ENCODE peak calls at places on chromosomes 2 and 18, in ten cellular contexts. One of them, this sample, is unnamed.

GRCh38 chr2:132651115-132652099 is 18.6 kb downstream of the LYPD1 start:
- DNase-seq in breast epithelium: no peak
- DNase-seq in neuronal stem cell: no peak
- DNase-seq in adrenal gland: no peak
- DNase-seq in mesendoderm: peak; percentile 65
- DNase-seq in ascending aorta: no peak
- DNase-seq in osteoblast: peak; percentile 92
- DNase-seq in Peyer's patch: no peak
- DNase-seq in right lobe of liver: no peak
- DNase-seq in GM23338: peak; percentile 64
- DNase-seq in this sample: no peak

GRCh38 chr2:188114014-188114413 is 177.7 kb upstream of the GULP1 start:
- DNase-seq in breast epithelium: no peak
- DNase-seq in mesendoderm: peak; percentile 67
- DNase-seq in right lobe of liver: no peak
- DNase-seq in adrenal gland: no peak
- DNase-seq in GM23338: no peak
- DNase-seq in neuronal stem cell: no peak
- DNase-seq in ascending aorta: no peak
- DNase-seq in osteoblast: no peak
- DNase-seq in Peyer's patch: no peak
- DNase-seq in this sample: no peak

GRCh38 chr18:47932603-47933002 is 2.1 kb upstream of the SMAD2 start:
- DNase-seq in breast epithelium: no peak
- DNase-seq in osteoblast: no peak
- DNase-seq in ascending aorta: no peak
- DNase-seq in GM23338: peak; percentile 43
- DNase-seq in mesendoderm: peak; percentile 73
- DNase-seq in neuronal stem cell: no peak
- DNase-seq in Peyer's patch: no peak
- DNase-seq in adrenal gland: peak; percentile 24
- DNase-seq in right lobe of liver: no peak
- DNase-seq in this sample: no peak

GRCh38 chr18:35938158-35938557 is 34.3 kb upstream of the RMP24 start:
- DNase-seq in adrenal gland: no peak
- DNase-seq in Peyer's patch: no peak
- DNase-seq in breast epithelium: no peak
- DNase-seq in GM23338: no peak
- DNase-seq in mesendoderm: no peak
- DNase-seq in ascending aorta: no peak
- DNase-seq in osteoblast: no peak
- DNase-seq in neuronal stem cell: no peak
- DNase-seq in right lobe of liver: no peak
- DNase-seq in this sample: no peak

GRCh38 chr18:59470627-59471121 is 111.6 kb upstream of the LMAN1 start:
- DNase-seq in ascending aorta: no peak
- DNase-seq in neuronal stem cell: no peak
- DNase-seq in osteoblast: no peak
- DNase-seq in right lobe of liver: no peak
- DNase-seq in Peyer's patch: no peak
- DNase-seq in mesendoderm: no peak
- DNase-seq in breast epithelium: no peak
- DNase-seq in adrenal gland: peak; percentile 37
- DNase-seq in GM23338: no peak
- DNase-seq in this sample: no peak

GRCh38 chr2:226705133-226705886 is 94.3 kb downstream of the IRS1 start:
- DNase-seq in breast epithelium: no peak
- DNase-seq in adrenal gland: no peak
- DNase-seq in Peyer's patch: no peak
- DNase-seq in osteoblast: no peak
- DNase-seq in right lobe of liver: no peak
- DNase-seq in GM23338: no peak
- DNase-seq in mesendoderm: no peak
- DNase-seq in ascending aorta: no peak
- DNase-seq in neuronal stem cell: no peak
- DNase-seq in this sample: no peak

GRCh38 chr2:3625186-3625585 is 30.3 kb downstream of the COLEC11 start:
- DNase-seq in neuronal stem cell: no peak
- DNase-seq in Peyer's patch: peak; percentile 23
- DNase-seq in mesendoderm: no peak
- DNase-seq in adrenal gland: no peak
- DNase-seq in ascending aorta: no peak
- DNase-seq in osteoblast: peak; percentile 53
- DNase-seq in GM23338: no peak
- DNase-seq in breast epithelium: peak; percentile 10
- DNase-seq in right lobe of liver: no peak
- DNase-seq in this sample: no peak

GRCh38 chr2:181570059-181570458 is 86.8 kb downstream of the CERKL start:
- DNase-seq in mesendoderm: no peak
- DNase-seq in adrenal gland: no peak
- DNase-seq in GM23338: no peak
- DNase-seq in right lobe of liver: no peak
- DNase-seq in ascending aorta: no peak
- DNase-seq in Peyer's patch: no peak
- DNase-seq in neuronal stem cell: no peak
- DNase-seq in breast epithelium: no peak
- DNase-seq in osteoblast: no peak
- DNase-seq in this sample: no peak

GRCh38 chr2:143742631-143743030 is 613.4 kb downstream of the ARHGAP15 start:
- DNase-seq in mesendoderm: no peak
- DNase-seq in ascending aorta: no peak
- DNase-seq in breast epithelium: no peak
- DNase-seq in GM23338: no peak
- DNase-seq in adrenal gland: no peak
- DNase-seq in osteoblast: no peak
- DNase-seq in right lobe of liver: no peak
- DNase-seq in neuronal stem cell: no peak
- DNase-seq in Peyer's patch: no peak
- DNase-seq in this sample: no peak

GRCh38 chr2:18922276-18922675 is 332.9 kb upstream of the NT5C1B start:
- DNase-seq in ascending aorta: no peak
- DNase-seq in breast epithelium: no peak
- DNase-seq in mesendoderm: peak; percentile 22
- DNase-seq in adrenal gland: no peak
- DNase-seq in neuronal stem cell: no peak
- DNase-seq in osteoblast: no peak
- DNase-seq in GM23338: no peak
- DNase-seq in Peyer's patch: no peak
- DNase-seq in right lobe of liver: no peak
- DNase-seq in this sample: no peak

GRCh38 chr18:57352271-57352701 is at the start of gene ST8SIA3:
- DNase-seq in mesendoderm: no peak
- DNase-seq in breast epithelium: no peak
- DNase-seq in right lobe of liver: no peak
- DNase-seq in neuronal stem cell: no peak
- DNase-seq in GM23338: peak; percentile 54
- DNase-seq in Peyer's patch: no peak
- DNase-seq in osteoblast: no peak
- DNase-seq in adrenal gland: no peak
- DNase-seq in ascending aorta: no peak
- DNase-seq in this sample: no peak

GRCh38 chr2:173457366-173457765 is 102.7 kb downstream of the CDCA7 start:
- DNase-seq in GM23338: no peak
- DNase-seq in adrenal gland: no peak
- DNase-seq in ascending aorta: no peak
- DNase-seq in right lobe of liver: no peak
- DNase-seq in osteoblast: no peak
- DNase-seq in breast epithelium: no peak
- DNase-seq in neuronal stem cell: no peak
- DNase-seq in Peyer's patch: no peak
- DNase-seq in mesendoderm: no peak
- DNase-seq in this sample: no peak

GRCh38 chr18:492451-492850 is 8.1 kb downstream of the COLEC12 start:
- DNase-seq in right lobe of liver: no peak
- DNase-seq in osteoblast: no peak
- DNase-seq in adrenal gland: peak; percentile 44
- DNase-seq in ascending aorta: no peak
- DNase-seq in mesendoderm: no peak
- DNase-seq in Peyer's patch: no peak
- DNase-seq in neuronal stem cell: no peak
- DNase-seq in breast epithelium: no peak
- DNase-seq in GM23338: no peak
- DNase-seq in this sample: no peak

GRCh38 chr2:9106338-9107167 is 100.1 kb upstream of the ASAP2 start:
- DNase-seq in neuronal stem cell: no peak
- DNase-seq in ascending aorta: no peak
- DNase-seq in osteoblast: no peak
- DNase-seq in right lobe of liver: no peak
- DNase-seq in adrenal gland: peak; percentile 14
- DNase-seq in Peyer's patch: no peak
- DNase-seq in GM23338: no peak
- DNase-seq in mesendoderm: no peak
- DNase-seq in breast epithelium: no peak
- DNase-seq in this sample: no peak
- H3K27ac ChIP-seq in neuronal stem cell: no peak overlapping the region
- H3K27ac ChIP-seq in ascending aorta: no peak overlapping the region
- H3K27ac ChIP-seq in osteoblast: no peak overlapping the region
- H3K27ac ChIP-seq in right lobe of liver: no peak overlapping the region
- H3K27ac ChIP-seq in adrenal gland: no peak overlapping the region
- H3K27ac ChIP-seq in Peyer's patch: no peak overlapping the region
- H3K27ac ChIP-seq in GM23338: no peak overlapping the region
- H3K27ac ChIP-seq in mesendoderm: no peak overlapping the region
- H3K27ac ChIP-seq in breast epithelium: no peak overlapping the region
- H3K27ac ChIP-seq in this sample: peak overlapping the region; percentile 80

DNA sequence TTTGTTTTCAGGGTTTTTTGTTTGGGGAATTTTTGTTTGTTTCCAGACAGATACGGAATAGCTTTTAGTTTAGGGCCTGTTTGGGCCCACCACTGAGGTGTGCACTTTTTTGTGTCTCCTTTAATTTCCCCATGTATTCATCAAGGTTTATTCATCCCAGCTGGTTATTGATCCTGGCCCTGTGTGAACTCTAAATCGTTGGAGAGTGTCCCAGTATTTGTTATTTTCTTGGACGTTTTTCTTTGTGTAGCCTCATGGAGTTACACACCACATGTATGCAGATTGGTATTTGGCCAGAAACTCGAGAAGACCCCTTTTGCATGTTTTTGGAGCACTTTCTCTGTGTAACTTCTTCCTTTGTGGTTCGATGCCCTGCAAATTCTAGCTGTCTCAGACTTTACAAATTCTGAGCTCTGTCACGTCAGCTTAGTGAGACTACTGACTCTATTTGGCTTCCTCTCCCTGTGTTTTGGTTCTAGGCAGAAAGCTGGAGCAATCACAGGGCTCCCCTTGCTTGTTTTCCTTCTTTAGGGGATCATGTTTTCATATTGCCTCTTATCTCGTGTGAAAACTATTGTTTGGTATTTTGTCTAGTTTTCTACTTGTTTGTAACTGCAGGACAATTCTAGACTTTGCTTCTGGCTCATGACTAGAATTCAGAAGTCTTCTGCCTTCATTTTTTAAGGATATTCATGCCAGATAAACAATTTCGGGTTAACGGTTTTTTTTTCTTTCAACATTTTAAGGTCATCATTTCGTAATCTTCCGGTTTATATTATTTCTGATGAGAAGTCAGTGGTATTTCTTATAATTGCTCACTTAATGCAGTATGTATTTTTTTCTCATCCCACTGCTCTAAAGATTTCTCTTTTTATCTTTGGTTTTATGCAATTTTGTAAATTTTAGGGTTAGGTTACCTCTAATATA is 198.5 kb downstream of the MCFD2 start:
- DNase-seq in GM23338: no peak
- DNase-seq in mesendoderm: no peak
- DNase-seq in adrenal gland: no peak
- DNase-seq in right lobe of liver: no peak
- DNase-seq in breast epithelium: no peak
- DNase-seq in Peyer's patch: no peak
- DNase-seq in osteoblast: no peak
- DNase-seq in neuronal stem cell: no peak
- DNase-seq in ascending aorta: no peak
- DNase-seq in this sample: no peak
- H3K27ac ChIP-seq in GM23338: peak overlapping the region; percentile 45
- H3K27ac ChIP-seq in mesendoderm: no peak overlapping the region
- H3K27ac ChIP-seq in adrenal gland: peak overlapping the region; percentile 35
- H3K27ac ChIP-seq in right lobe of liver: peak overlapping the region; percentile 61
- H3K27ac ChIP-seq in breast epithelium: peak overlapping the region; percentile 63
- H3K27ac ChIP-seq in Peyer's patch: no peak overlapping the region
- H3K27ac ChIP-seq in osteoblast: peak overlapping the region; percentile 92
- H3K27ac ChIP-seq in neuronal stem cell: no peak overlapping the region
- H3K27ac ChIP-seq in ascending aorta: no peak overlapping the region
- H3K27ac ChIP-seq in this sample: no peak overlapping the region

GRCh38 chr18:3682061-3682460 is 232.1 kb downstream of the TGIF1 start:
- DNase-seq in breast epithelium: no peak
- DNase-seq in right lobe of liver: no peak
- DNase-seq in GM23338: no peak
- DNase-seq in Peyer's patch: no peak
- DNase-seq in mesendoderm: no peak
- DNase-seq in ascending aorta: no peak
- DNase-seq in osteoblast: no peak
- DNase-seq in neuronal stem cell: no peak
- DNase-seq in adrenal gland: no peak
- DNase-seq in this sample: no peak
- H3K27ac ChIP-seq in breast epithelium: no peak overlapping the region
- H3K27ac ChIP-seq in right lobe of liver: no peak overlapping the region
- H3K27ac ChIP-seq in GM23338: no peak overlapping the region
- H3K27ac ChIP-seq in Peyer's patch: no peak overlapping the region
- H3K27ac ChIP-seq in mesendoderm: no peak overlapping the region
- H3K27ac ChIP-seq in ascending aorta: no peak overlapping the region
- H3K27ac ChIP-seq in osteoblast: no peak overlapping the region
- H3K27ac ChIP-seq in neuronal stem cell: no peak overlapping the region
- H3K27ac ChIP-seq in adrenal gland: no peak overlapping the region
- H3K27ac ChIP-seq in this sample: no peak overlapping the region

GRCh38 chr18:24063121-24063731 is 48.7 kb downstream of the TTC39C start:
- DNase-seq in neuronal stem cell: no peak
- DNase-seq in Peyer's patch: no peak
- DNase-seq in breast epithelium: no peak
- DNase-seq in ascending aorta: no peak
- DNase-seq in GM23338: no peak
- DNase-seq in mesendoderm: peak; percentile 43
- DNase-seq in osteoblast: peak; percentile 71
- DNase-seq in adrenal gland: no peak
- DNase-seq in right lobe of liver: no peak
- DNase-seq in this sample: no peak

GRCh38 chr18:24065942-24066341 is 51.4 kb downstream of the TTC39C start:
- DNase-seq in ascending aorta: no peak
- DNase-seq in right lobe of liver: no peak
- DNase-seq in breast epithelium: no peak
- DNase-seq in adrenal gland: no peak
- DNase-seq in Peyer's patch: no peak
- DNase-seq in mesendoderm: no peak
- DNase-seq in osteoblast: no peak
- DNase-seq in GM23338: no peak
- DNase-seq in neuronal stem cell: no peak
- DNase-seq in this sample: no peak

GRCh38 chr18:24060644-24061043 is 46.1 kb downstream of the TTC39C start:
- DNase-seq in neuronal stem cell: no peak
- DNase-seq in Peyer's patch: no peak
- DNase-seq in breast epithelium: no peak
- DNase-seq in mesendoderm: no peak
- DNase-seq in adrenal gland: no peak
- DNase-seq in osteoblast: peak; percentile 54
- DNase-seq in ascending aorta: no peak
- DNase-seq in GM23338: no peak
- DNase-seq in right lobe of liver: no peak
- DNase-seq in this sample: no peak

GRCh38 chr18:24068945-24069693 is 54.6 kb downstream of the TTC39C start:
- DNase-seq in Peyer's patch: no peak
- DNase-seq in right lobe of liver: no peak
- DNase-seq in ascending aorta: no peak
- DNase-seq in osteoblast: no peak
- DNase-seq in mesendoderm: no peak
- DNase-seq in breast epithelium: no peak
- DNase-seq in neuronal stem cell: no peak
- DNase-seq in GM23338: no peak
- DNase-seq in adrenal gland: no peak
- DNase-seq in this sample: no peak

GRCh38 chr18:24064701-24065100 is 50.1 kb downstream of the TTC39C start:
- DNase-seq in breast epithelium: no peak
- DNase-seq in right lobe of liver: no peak
- DNase-seq in neuronal stem cell: no peak
- DNase-seq in Peyer's patch: no peak
- DNase-seq in ascending aorta: no peak
- DNase-seq in adrenal gland: no peak
- DNase-seq in GM23338: no peak
- DNase-seq in mesendoderm: no peak
- DNase-seq in osteoblast: no peak
- DNase-seq in this sample: peak; percentile 27
- H3K27ac ChIP-seq in breast epithelium: no peak overlapping the region
- H3K27ac ChIP-seq in right lobe of liver: peak overlapping the region; percentile 77
- H3K27ac ChIP-seq in neuronal stem cell: no peak overlapping the region
- H3K27ac ChIP-seq in Peyer's patch: no peak overlapping the region
- H3K27ac ChIP-seq in ascending aorta: no peak overlapping the region
- H3K27ac ChIP-seq in adrenal gland: no peak overlapping the region
- H3K27ac ChIP-seq in GM23338: no peak overlapping the region
- H3K27ac ChIP-seq in mesendoderm: no peak overlapping the region
- H3K27ac ChIP-seq in osteoblast: no peak overlapping the region
- H3K27ac ChIP-seq in this sample: peak overlapping the region; percentile 69

This sample was measured in epithelial cell of prostate.